ENCODE peak calls at places on chromosomes 5 and 9, in eight cellular contexts. Z is suprapubic skin, H is HCT116, Q is prostate gland, V is body of pancreas, I is uterus, S is IMR-90, K is K562. F is an unnamed sample. For H3K4me1, the result is how much of the 10 kb centered on the place peaks cover.

GRCh38 chr5:173800340-173800739 is 87.8 kb upstream of the CPEB4 start:
- DNase-seq in Z (no peak), H (no peak), Q (no peak), V (no peak), I (no peak), S (no peak), K (peak), F (no peak)

GRCh38 chr5:88203977-88204735 is 64.5 kb downstream of the TMEM161B start:
- DNase-seq in Z (no peak), H (no peak), Q (no peak), V (no peak), I (no peak), S (peak), K (no peak), F (no peak)

GRCh38 chr5:140973550-140973949 is 7.3 kb downstream of the PCDHAC2 start:
- DNase-seq in Z (no peak), H (no peak), Q (no peak), V (no peak), I (no peak), S (no peak), K (no peak), F (no peak)

GRCh38 chr5:81755320-81755719 is 4.4 kb upstream of the SSBP2 start:
- DNase-seq in Z (no peak), H (peak), Q (peak), V (peak), I (peak), S (peak), K (peak), F (peak)

GRCh38 chr5:57499262-57500050 is 16.8 kb upstream of the ACTBL2 start:
- DNase-seq in Z (no peak), H (peak), Q (no peak), V (no peak), I (no peak), S (peak), K (peak), F (no peak)

GRCh38 chr5:2391021-2391420 is 360.5 kb downstream of the IRX2 start:
- DNase-seq in Z (no peak), H (no peak), Q (no peak), V (no peak), I (no peak), S (no peak), K (no peak), F (no peak)

GRCh38 chr9:36191290-36191645 is 547 bp downstream of the CLTA start:
- DNase-seq in Z (no peak), H (no peak), Q (no peak), V (no peak), I (no peak), S (no peak), K (no peak), F (peak)

GRCh38 chr9:73073337-73074175 is 78.1 kb upstream of the ANXA1 start:
- DNase-seq in Z (no peak), H (no peak), Q (no peak), V (no peak), I (no peak), S (no peak), K (no peak), F (no peak)

GRCh38 chr5:5031665-5032064 is 108.5 kb upstream of the ADAMTS16 start:
- DNase-seq in Z (no peak), H (no peak), Q (no peak), V (no peak), I (no peak), S (no peak), K (no peak), F (no peak)

GRCh38 chr5:39464096-39464495 is 39.3 kb upstream of the DAB2 start:
- DNase-seq in Z (no peak), H (no peak), Q (no peak), V (no peak), I (no peak), S (no peak), K (no peak), F (no peak)

GRCh38 chr9:104280711-104281110 is 186.6 kb downstream of the SMC2 start:
- DNase-seq in Z (no peak), H (no peak), Q (no peak), V (peak), I (no peak), S (no peak), K (no peak), F (no peak)

GRCh38 chr9:134365791-134366222 is 39.6 kb downstream of the RXRA start:
- DNase-seq in Z (peak), H (no peak), Q (peak), V (no peak), I (peak), S (no peak), K (peak), F (peak)

GRCh38 chr5:87081511-87082372 is 185.9 kb upstream of the RASA1 start:
- DNase-seq in Z (no peak), H (no peak), Q (no peak), V (no peak), I (no peak), S (no peak), K (no peak), F (peak)

GRCh38 chr5:69257577-69257976 is 22.9 kb downstream of the CDK7 start:
- DNase-seq in Z (no peak), H (no peak), Q (no peak), V (no peak), I (no peak), S (no peak), K (no peak), F (no peak)

GRCh38 chr9:6681957-6682501 is 36.5 kb upstream of the GLDC start:
- DNase-seq in Z (no peak), H (no peak), Q (no peak), V (no peak), I (no peak), S (no peak), K (no peak), F (no peak)

GRCh38 chr5:129902806-129903205 is 1.5 kb upstream of the CHSY3 start:
- DNase-seq in Z (no peak), H (no peak), Q (no peak), V (no peak), I (peak), S (no peak), K (no peak), F (no peak)

GRCh38 chr5:89584339-89584956 is 701.5 kb upstream of the MEF2C start:
- DNase-seq in Z (no peak), H (peak), Q (no peak), V (no peak), I (no peak), S (peak), K (no peak), F (no peak)

GRCh38 chr9:116959775-116960174 is 272.7 kb downstream of the TRIM32 start:
- DNase-seq in Z (no peak), H (no peak), Q (no peak), V (no peak), I (no peak), S (peak), K (no peak), F (no peak)

GRCh38 chr5:176436641-176437040 is 11.5 kb upstream of the FAF2 start:
- DNase-seq in Z (no peak), H (no peak), Q (no peak), V (no peak), I (no peak), S (peak), K (no peak), F (no peak)

GRCh38 chr5:158198636-158199035 is 339.7 kb upstream of the CLINT1 start:
- DNase-seq in Z (no peak), H (no peak), Q (no peak), V (no peak), I (no peak), S (no peak), K (no peak), F (no peak)

GRCh38 chr5:151574597-151574996 is 16.5 kb downstream of the FAT2 start:
- DNase-seq in Z (no peak), H (no peak), Q (no peak), V (no peak), I (no peak), S (no peak), K (no peak), F (no peak)

GRCh38 chr5:126947146-126948010 is 83.0 kb downstream of the MARCHF3 start:
- DNase-seq in Z (no peak), H (no peak), Q (no peak), V (no peak), I (no peak), S (no peak), K (no peak), F (no peak)

GRCh38 chr5:109688647-109688998 is 1.1 kb upstream of the MAN2A1 start:
- DNase-seq in Z (no peak), H (peak), Q (no peak), V (peak), I (no peak), S (peak), K (peak), F (no peak)

GRCh38 chr9:89177021-89177400 is 1.6 kb downstream of the SHC3 start:
- DNase-seq in Z (no peak), H (no peak), Q (no peak), V (no peak), I (no peak), S (peak), K (no peak), F (no peak)

GRCh38 chr9:111599092-111599947 is at the start of gene PTGR1:
- DNase-seq in Z (peak), H (peak), Q (peak), V (peak), I (peak), S (peak), K (no peak), F (peak)

GRCh38 chr5:446864-447263 is 3.9 kb downstream of the EXOC3 start:
- DNase-seq in Z (peak), H (peak), Q (no peak), V (no peak), I (no peak), S (peak), K (peak), F (no peak)

GRCh38 chr9:112180387-112180881 is 5.3 kb upstream of the SUSD1 start:
- DNase-seq in Z (no peak), H (no peak), Q (no peak), V (no peak), I (no peak), S (no peak), K (peak), F (no peak)

GRCh38 chr5:129746884-129747283 is 1.0 kb upstream of the MINAR2 start:
- DNase-seq in Z (no peak), H (no peak), Q (no peak), V (no peak), I (no peak), S (peak), K (no peak), F (no peak)

GRCh38 chr5:639584-640213 is 27.6 kb downstream of the CEP72 start:
- DNase-seq in Z (peak), H (no peak), Q (no peak), V (no peak), I (no peak), S (no peak), K (no peak), F (no peak)

GRCh38 chr5:112479418-112479817 is 60.3 kb upstream of the EPB41L4A start:
- DNase-seq in Z (no peak), H (no peak), Q (peak), V (no peak), I (no peak), S (peak), K (no peak), F (no peak)

GRCh38 chr5:59665086-59665831 is 228.3 kb downstream of the PDE4D start:
- DNase-seq in Z (no peak), H (no peak), Q (no peak), V (no peak), I (no peak), S (no peak), K (no peak), F (no peak)

GRCh38 chr5:59661306-59661705 is 232.2 kb downstream of the PDE4D start:
- DNase-seq in Z (no peak), H (no peak), Q (no peak), V (no peak), I (no peak), S (no peak), K (no peak), F (no peak)

GRCh38 chr5:59661939-59662615 is 231.4 kb downstream of the PDE4D start:
- DNase-seq in Z (no peak), H (no peak), Q (no peak), V (no peak), I (no peak), S (no peak), K (no peak), F (no peak)

GRCh38 chr5:59656351-59657254 is 236.9 kb downstream of the PDE4D start:
- DNase-seq in Z (no peak), H (no peak), Q (no peak), V (no peak), I (no peak), S (no peak), K (no peak), F (no peak)

GRCh38 chr5:59660737-59661136 is 232.8 kb downstream of the PDE4D start:
- DNase-seq in Z (no peak), H (no peak), Q (no peak), V (no peak), I (no peak), S (peak), K (no peak), F (no peak)
- H3K4me1 ChIP-seq in Z (under half), H (under half), Q (under half), V (under half), I (under half), S (under half), K (under half), F (half or more)

GRCh38 chr5:149408252-149409099 is 29.4 kb upstream of the IL17B start:
- DNase-seq in Z (no peak), H (no peak), Q (no peak), V (no peak), I (no peak), S (no peak), K (no peak), F (no peak)

GRCh38 chr5:149410071-149410470 is 31.0 kb upstream of the IL17B start:
- DNase-seq in Z (no peak), H (no peak), Q (no peak), V (no peak), I (no peak), S (no peak), K (no peak), F (no peak)

GRCh38 chr5:149410721-149411432 is 31.8 kb upstream of the IL17B start:
- DNase-seq in Z (no peak), H (no peak), Q (no peak), V (no peak), I (no peak), S (peak), K (no peak), F (no peak)

GRCh38 chr5:149407331-149408251 is 28.5 kb upstream of the IL17B start:
- DNase-seq in Z (no peak), H (no peak), Q (no peak), V (no peak), I (no peak), S (no peak), K (no peak), F (no peak)

GRCh38 chr5:149409268-149409948 is 30.3 kb upstream of the IL17B start:
- DNase-seq in Z (no peak), H (no peak), Q (no peak), V (no peak), I (no peak), S (no peak), K (no peak), F (no peak)
- TF ChIP-seq POLR2A in Z (no peak), H (no peak), Q (no peak), V (no peak), I (no peak), S (peak), K (no peak), F (no peak)

DNA sequence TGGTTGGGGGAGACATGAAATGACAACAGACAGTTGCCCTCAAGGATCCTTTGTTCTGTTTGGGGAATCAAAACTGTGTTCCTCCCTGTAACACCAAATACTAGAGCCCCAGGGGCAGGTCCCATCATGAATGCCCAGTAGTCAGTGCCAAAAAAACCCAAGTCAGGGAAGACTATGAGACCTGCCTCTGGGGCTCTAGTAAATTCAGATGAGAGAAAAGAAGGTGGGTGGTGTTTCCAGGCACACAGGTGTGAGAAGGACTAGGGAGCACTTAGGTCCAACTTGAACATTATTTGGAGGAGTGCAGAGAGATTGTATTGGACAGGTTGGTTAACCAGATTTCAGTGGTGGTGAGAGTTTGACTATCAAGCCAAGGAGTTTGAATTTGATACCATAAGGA is 51.9 kb downstream of the SLC22A5 start:
- DNase-seq in Z (no peak), H (no peak), Q (no peak), V (no peak), I (no peak), S (no peak), K (no peak), F (no peak)
- H3K4me1 ChIP-seq in Z (half or more), H (under half), Q (under half), V (half or more), I (under half), S (under half), K (half or more), F (half or more)

DNA sequence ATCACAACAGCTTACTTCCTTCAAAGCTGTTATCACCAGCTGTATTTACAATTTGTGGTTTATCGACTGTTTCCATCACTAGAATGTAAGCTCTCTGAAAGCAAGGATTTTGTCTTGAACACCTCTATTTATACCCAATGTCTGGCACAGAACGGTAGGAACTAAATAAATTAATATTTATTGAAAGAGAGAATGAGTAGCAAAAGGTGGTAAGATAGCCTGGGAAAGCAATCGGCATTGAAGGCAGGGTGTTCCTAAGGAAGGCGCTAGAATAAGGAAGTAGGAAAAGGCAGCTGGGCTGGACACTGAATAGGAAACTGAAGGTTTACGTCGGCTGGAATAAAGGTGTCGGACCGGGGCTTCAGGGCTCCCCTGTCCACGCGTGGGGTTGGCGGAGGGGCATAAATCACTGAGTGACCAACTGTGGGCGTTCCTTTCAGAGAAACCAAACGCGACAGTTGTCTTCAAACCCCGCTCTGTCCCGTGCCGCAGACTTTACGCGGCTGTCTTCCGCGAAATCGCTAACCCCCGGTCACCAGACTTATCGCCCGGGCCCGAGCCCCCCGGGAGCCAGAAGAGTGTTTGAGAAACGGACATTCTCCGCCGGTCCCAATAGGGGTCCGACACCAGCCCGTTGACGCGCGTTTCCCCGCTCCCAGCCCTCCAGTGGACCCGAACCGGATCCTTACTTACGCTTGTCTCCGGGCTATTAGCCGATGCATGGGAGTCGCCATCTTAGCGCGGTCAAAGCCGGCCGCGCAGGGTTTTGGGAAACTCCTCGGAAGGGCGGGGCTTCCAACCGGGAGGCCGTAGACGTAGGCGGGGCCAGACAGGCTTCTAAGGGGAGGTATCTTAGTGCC is at the start of gene ZCCHC10:
- DNase-seq in Z (peak), H (peak), Q (peak), V (peak), I (peak), S (peak), K (peak), F (peak)
- TF ChIP-seq POLR2A in Z (peak), H (no peak), Q (peak), V (peak), I (peak), S (peak), K (peak), F (peak)

GRCh38 chr9:131695366-131696162 is 44.3 kb downstream of the RAPGEF1 start:
- DNase-seq in Z (no peak), H (no peak), Q (no peak), V (no peak), I (no peak), S (no peak), K (no peak), F (no peak)
- H3K4me1 ChIP-seq in Z (half or more), H (under half), Q (under half), V (half or more), I (under half), S (under half), K (under half), F (half or more)

GRCh38 chr5:180810210-180811011 is 7.8 kb upstream of the MGAT1 start:
- DNase-seq in Z (peak), H (peak), Q (peak), V (peak), I (peak), S (peak), K (peak), F (peak)
- TF ChIP-seq POLR2A in Z (peak), H (peak), Q (peak), V (peak), I (peak), S (peak), K (peak), F (peak)

GRCh38 chr9:120891255-120891954 is 14.4 kb upstream of the PHF19 start:
- DNase-seq in Z (no peak), H (no peak), Q (no peak), V (no peak), I (no peak), S (peak), K (peak), F (no peak)
- H3K4me1 ChIP-seq in Z (under half), H (under half), Q (under half), V (under half), I (under half), S (under half), K (under half), F (under half)

DNA sequence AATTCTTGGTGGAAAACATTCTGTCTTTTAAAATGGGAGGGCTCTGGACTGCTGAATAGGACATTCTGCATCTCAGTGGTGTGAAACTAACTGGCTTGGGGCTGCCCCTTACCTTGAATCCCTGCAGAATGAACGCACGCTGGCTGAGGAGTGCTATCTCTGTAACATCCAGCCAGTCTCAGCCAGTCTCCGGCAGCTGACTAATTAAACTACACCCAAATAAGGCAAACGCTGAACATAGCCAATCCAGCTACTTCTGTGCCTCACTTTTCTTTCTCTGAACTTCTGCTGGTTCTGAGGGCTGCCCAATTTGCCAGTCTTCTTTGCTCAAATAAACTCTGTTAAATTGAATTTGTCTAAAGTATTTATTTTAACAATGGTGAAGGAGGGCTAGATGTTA is 153.9 kb upstream of the NFIL3 start:
- DNase-seq in Z (no peak), H (no peak), Q (no peak), V (no peak), I (no peak), S (no peak), K (no peak), F (no peak)
- TF ChIP-seq POLR2A in Z (no peak), H (no peak), Q (no peak), V (no peak), I (no peak), S (no peak), K (no peak), F (no peak)